ENCODE peak calls at places on chromosomes 2 and 18, in four cellular contexts. P is thoracic aorta, K is ELF-1, L is GM04504. Q is an unnamed sample.

GRCh38 chr2:157302492-157303099 is 23.0 kb downstream of the ERMN start:
- DNase-seq in P (no peak), K (peak; percentile 35), L (peak; percentile 41), Q (peak; percentile 21)

GRCh38 chr2:33068261-33068660 is 121.5 kb downstream of the LTBP1 start:
- DNase-seq in P (no peak), K (no peak), L (no peak), Q (no peak)

GRCh38 chr18:37322497-37323035 is 243.0 kb downstream of the CELF4 start:
- DNase-seq in P (no peak), K (peak; percentile 71), L (peak; percentile 20), Q (peak; percentile 91)

GRCh38 chr18:12766986-12767433 is 64.2 kb downstream of the PSMG2 start:
- DNase-seq in P (no peak), K (peak; percentile 87), L (no peak), Q (peak; percentile 88)

GRCh38 chr2:15965564-15966019 is 25.2 kb downstream of the MYCN start:
- DNase-seq in P (no peak), K (peak; percentile 54), L (no peak), Q (peak; percentile 70)

GRCh38 chr2:180520206-180520605 is 460.2 kb upstream of the UBE2E3 start:
- DNase-seq in P (no peak), K (no peak), L (no peak), Q (no peak)

GRCh38 chr2:39107724-39108273 is 13.1 kb downstream of the SOS1 start:
- DNase-seq in P (no peak), K (no peak), L (no peak), Q (no peak)

GRCh38 chr18:58570360-58571064 is 58.4 kb downstream of the ALPK2 start:
- DNase-seq in P (no peak), K (no peak), L (no peak), Q (no peak)

GRCh38 chr2:7430421-7430868 is 513.2 kb downstream of the RNF144A start:
- DNase-seq in P (no peak), K (peak; percentile 61), L (no peak), Q (no peak)

GRCh38 chr2:47034973-47035609 is 119.5 kb upstream of the MCFD2 start:
- DNase-seq in P (no peak), K (peak; percentile 45), L (no peak), Q (no peak)

GRCh38 chr2:239275037-239275685 is 125.7 kb downstream of the HDAC4 start:
- DNase-seq in P (peak; percentile 64), K (peak; percentile 51), L (peak; percentile 93), Q (peak; percentile 59)

GRCh38 chr2:168773719-168774521 is 28.5 kb upstream of the NOSTRIN start:
- DNase-seq in P (no peak), K (peak; percentile 77), L (peak; percentile 38), Q (peak; percentile 41)

GRCh38 chr2:230408244-230408842 is 7.7 kb upstream of the SP100 start:
- DNase-seq in P (no peak), K (no peak), L (peak; percentile 81), Q (no peak)

GRCh38 chr2:12341919-12342318 is 374.8 kb upstream of the TRIB2 start:
- DNase-seq in P (no peak), K (no peak), L (no peak), Q (no peak)

GRCh38 chr2:237435844-237436590 is 22.1 kb upstream of the COL6A3 start:
- DNase-seq in P (no peak), K (no peak), L (peak; percentile 78), Q (no peak)

GRCh38 chr2:9210030-9210429 is 3.4 kb downstream of the ASAP2 start:
- DNase-seq in P (no peak), K (no peak), L (no peak), Q (no peak)

GRCh38 chr2:5867045-5867444 is 174.9 kb downstream of the SOX11 start:
- DNase-seq in P (no peak), K (no peak), L (no peak), Q (no peak)

GRCh38 chr2:197487385-197487784 is 12.3 kb downstream of the HSPD1 start:
- DNase-seq in P (no peak), K (no peak), L (no peak), Q (no peak)

GRCh38 chr2:15272961-15273360 is 288.2 kb downstream of the NBAS start:
- DNase-seq in P (no peak), K (no peak), L (no peak), Q (no peak)

GRCh38 chr2:188181439-188181838 is 110.2 kb upstream of the GULP1 start:
- DNase-seq in P (no peak), K (peak; percentile 52), L (no peak), Q (no peak)

GRCh38 chr2:227308784-227309183 is 16.3 kb upstream of the MFF start:
- DNase-seq in P (no peak), K (no peak), L (no peak), Q (no peak)

GRCh38 chr2:121276341-121276740 is 8.7 kb downstream of the TFCP2L1 start:
- DNase-seq in P (no peak), K (no peak), L (no peak), Q (no peak)

GRCh38 chr2:69781321-69782248 is 39.7 kb downstream of the ANXA4 start:
- DNase-seq in P (no peak), K (no peak), L (no peak), Q (no peak)

GRCh38 chr18:250685-251084 is 17.2 kb downstream of the THOC1 start:
- DNase-seq in P (no peak), K (no peak), L (no peak), Q (no peak)

GRCh38 chr2:24702800-24703199 is 90.4 kb downstream of the PTRHD1 start:
- DNase-seq in P (no peak), K (no peak), L (peak; percentile 62), Q (no peak)

GRCh38 chr2:25699206-25699605 is 25.8 kb upstream of the DTNB start:
- DNase-seq in P (no peak), K (no peak), L (no peak), Q (no peak)

GRCh38 chr2:176491172-176491904 is 222.1 kb downstream of the MTX2 start:
- DNase-seq in P (no peak), K (peak; percentile 13), L (peak; percentile 100), Q (no peak)

GRCh38 chr2:136130045-136130444 is 12.1 kb upstream of the CXCR4 start:
- DNase-seq in P (no peak), K (no peak), L (no peak), Q (no peak)

GRCh38 chr2:97739893-97740245 is 26.5 kb downstream of the ZAP70 start:
- DNase-seq in P (no peak), K (no peak), L (no peak), Q (no peak)

GRCh38 chr2:1972428-1972827 is 228.1 kb upstream of the PXDN start:
- DNase-seq in P (no peak), K (peak; percentile 30), L (peak; percentile 35), Q (no peak)

GRCh38 chr2:217837001-217837491 is 165.7 kb downstream of the TNS1 start:
- DNase-seq in P (peak; percentile 56), K (peak; percentile 39), L (peak; percentile 32), Q (peak; percentile 82)

GRCh38 chr2:58541511-58541910 is 300.4 kb upstream of the FANCL start:
- DNase-seq in P (no peak), K (no peak), L (no peak), Q (no peak)

GRCh38 chr2:26136431-26136830 is 36.5 kb upstream of the GAREM2 start:
- DNase-seq in P (no peak), K (no peak), L (no peak), Q (no peak)

GRCh38 chr2:68992933-68993332 is 18.5 kb downstream of the GKN1 start:
- DNase-seq in P (no peak), K (no peak), L (no peak), Q (no peak)

GRCh38 chr2:57821085-57821484 is 225.5 kb upstream of the VRK2 start:
- DNase-seq in P (no peak), K (no peak), L (no peak), Q (no peak)

GRCh38 chr2:236887519-236887918 is 198.2 kb upstream of the COPS8 start:
- DNase-seq in P (peak; percentile 58), K (no peak), L (no peak), Q (no peak)

GRCh38 chr2:109715302-109715937 is 78.7 kb upstream of the RGPD5 start:
- DNase-seq in P (no peak), K (peak; percentile 79), L (no peak), Q (no peak)

GRCh38 chr2:19216271-19216670 is 142.2 kb downstream of the OSR1 start:
- DNase-seq in P (no peak), K (no peak), L (no peak), Q (no peak)

GRCh38 chr2:218671077-218671653 is 637 bp downstream of the RNF25 start:
- DNase-seq in P (no peak), K (no peak), L (no peak), Q (no peak)

GRCh38 chr2:54906711-54907110 is 143.5 kb downstream of the RTN4 start:
- DNase-seq in P (no peak), K (peak; percentile 4), L (no peak), Q (no peak)

Q was measured in H7.